ENCODE peak calls at places on chromosomes 4 and X, in six cellular contexts. Y is AG04450; C is psoas muscle; B is gastrocnemius medialis; S is CD4-positive, alpha-beta T cell; A is AG04449. W is an unnamed sample.
A peak's percentile ranks its signal among the peaks of the same experiment; 100 is the strongest.

GRCh38 chr4:158129649-158130048 is 43.2 kb downstream of the GASK1B start:
- DNase-seq in B (no peak), Y (no peak), A (no peak), C (no peak), S (no peak), W (no peak)

GRCh38 chr4:106058919-106059318 is 163.6 kb downstream of the NPNT start:
- DNase-seq in S (no peak), B (no peak), C (no peak), A (no peak), Y (no peak), W (no peak)

GRCh38 chr4:105624530-105624929 is 72.1 kb downstream of the ARHGEF38 start:
- DNase-seq in Y (no peak), C (peak; percentile 44), A (no peak), S (no peak), B (no peak), W (no peak)

GRCh38 chrX:122501652-122502051 is 682.4 kb upstream of the GRIA3 start:
- DNase-seq in B (no peak), Y (no peak), C (no peak), A (no peak), S (no peak), W (no peak)

GRCh38 chrX:47498411-47498810 is 15.4 kb upstream of the ZNF41 start:
- DNase-seq in B (no peak), A (no peak), C (no peak), Y (no peak), S (no peak), W (no peak)

GRCh38 chr4:173261052-173261451 is 73.1 kb downstream of the HMGB2 start:
- DNase-seq in B (no peak), S (no peak), A (no peak), Y (no peak), C (no peak), W (no peak)

GRCh38 chrX:65871671-65872311 is 168.1 kb downstream of the VSIG4 start:
- DNase-seq in B (no peak), S (no peak), A (no peak), Y (no peak), C (no peak), W (peak; percentile 58)

GRCh38 chrX:24860140-24860539 is 155.6 kb downstream of the ARX start:
- DNase-seq in Y (no peak), A (no peak), C (no peak), S (no peak), B (no peak), W (no peak)

GRCh38 chr4:76543378-76543777 is 108.3 kb downstream of the SHROOM3 start:
- DNase-seq in S (no peak), B (no peak), Y (no peak), C (no peak), A (no peak), W (no peak)

GRCh38 chr4:2335729-2336101 is 73.8 kb upstream of the MXD4 start:
- DNase-seq in B (no peak), C (no peak), A (no peak), Y (no peak), S (no peak), W (no peak)

GRCh38 chr4:122914292-122914904 is 8.0 kb downstream of the NUDT6 start:
- DNase-seq in C (no peak), Y (peak; percentile 29), A (no peak), B (no peak), S (no peak), W (no peak)

GRCh38 chrX:386239-386767 is 404 bp downstream of the PPP2R3B start:
- DNase-seq in B (no peak), A (no peak), S (no peak), Y (no peak), C (no peak), W (peak; percentile 57)

GRCh38 chr4:3484057-3484973 is 21.2 kb downstream of the DOK7 start:
- DNase-seq in A (no peak), Y (no peak), B (peak; percentile 90), S (no peak), C (peak; percentile 86), W (no peak)

GRCh38 chr4:71550220-71551190 is 211.7 kb downstream of the SLC4A4 start:
- DNase-seq in C (no peak), B (no peak), A (peak; percentile 44), S (no peak), Y (peak; percentile 37), W (no peak)
- TF ChIP-seq CTCF in C (no peak), B (no peak), A (no peak), S (no peak), Y (peak; percentile 49), W (no peak)

GRCh38 chrX:17375361-17375630 is 296 bp downstream of the NHS start:
- DNase-seq in Y (no peak), B (no peak), C (no peak), S (no peak), A (no peak), W (no peak)

GRCh38 chrX:17376381-17377046 is 1.5 kb downstream of the NHS start:
- DNase-seq in C (peak; percentile 17), S (no peak), B (no peak), A (no peak), Y (no peak), W (no peak)

GRCh38 chrX:17373337-17373736 is 1.7 kb upstream of the NHS start:
- DNase-seq in B (no peak), Y (no peak), A (no peak), S (no peak), C (no peak), W (no peak)

GRCh38 chrX:17375631-17376380 is 806 bp downstream of the NHS start:
- DNase-seq in C (peak; percentile 34), S (no peak), B (no peak), A (no peak), Y (no peak), W (no peak)

GRCh38 chrX:17374619-17375360 is at the start of gene NHS:
- DNase-seq in S (no peak), B (no peak), C (peak; percentile 72), A (no peak), Y (peak; percentile 16), W (no peak)
- TF ChIP-seq CTCF in S (no peak), B (no peak), C (peak; percentile 31), A (peak; percentile 65), Y (peak; percentile 48), W (no peak)

GRCh38 chrX:107542500-107542899 is 85.8 kb upstream of the PRPS1 start:
- DNase-seq in Y (no peak), A (no peak), C (no peak), S (no peak), B (no peak), W (no peak)
- TF ChIP-seq CTCF in Y (peak; percentile 31), A (peak; percentile 16), C (no peak), S (no peak), B (no peak), W (no peak)

DNA sequence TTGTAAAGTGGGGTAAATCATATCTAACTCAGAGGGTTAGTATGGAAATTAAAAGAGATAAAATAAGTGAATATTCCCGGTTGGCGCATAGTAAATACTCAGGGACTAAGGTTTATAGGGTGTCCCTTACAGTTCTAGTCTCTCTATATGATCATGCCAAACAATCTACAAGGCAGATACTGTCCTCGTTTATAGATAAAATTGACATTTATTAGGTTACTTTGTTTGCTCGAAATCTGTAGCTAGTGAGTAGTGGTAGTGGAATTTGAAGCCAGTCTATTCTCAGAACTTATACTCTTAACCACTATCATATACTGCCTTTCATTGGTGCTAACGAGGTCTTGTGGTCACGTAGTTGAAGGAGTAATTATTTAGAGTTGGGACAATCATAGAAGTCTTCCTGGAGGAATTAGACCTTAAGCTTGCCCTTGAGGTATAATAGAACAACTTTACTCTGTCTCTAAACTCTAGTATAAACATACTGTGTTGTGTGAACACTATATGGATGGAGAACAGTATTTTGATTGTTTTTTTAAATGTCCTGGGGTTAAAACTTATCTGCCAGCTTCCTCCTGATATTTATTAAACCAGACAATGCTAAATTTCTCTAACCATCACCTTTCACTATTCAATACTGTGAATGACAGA is 324.0 kb downstream of the STIM2 start:
- DNase-seq in A (no peak), S (no peak), Y (no peak), B (no peak), C (no peak), W (no peak)
- TF ChIP-seq CTCF in A (no peak), S (no peak), Y (no peak), B (no peak), C (no peak), W (no peak)